ENCODE peak calls at places on chromosomes 16 and 17, in five cellular contexts. X is activated naive CD8-positive, alpha-beta T cell treated with anti-CD3 and anti-CD28 coated beads for 36 hours; Z is NCI-H2029; E is ELF-1; L is HS-27A. G is an unnamed sample.

GRCh38 chr16:3023415-3023668 is 400 bp downstream of the HCFC1R1 start:
- DNase-seq in L (peak; percentile 81), Z (no peak), E (no peak), X (no peak), G (no peak)

GRCh38 chr17:57906910-57907309 is 48.3 kb downstream of the CUEDC1 start:
- DNase-seq in X (no peak), Z (no peak), L (no peak), E (peak; percentile 64), G (no peak)

GRCh38 chr16:72812651-72813050 is 235.3 kb downstream of the ZFHX3 start:
- DNase-seq in E (no peak), X (no peak), Z (no peak), L (no peak), G (no peak)

GRCh38 chr17:21089145-21089544 is 37.6 kb upstream of the DHRS7B start:
- DNase-seq in Z (no peak), E (no peak), X (no peak), L (no peak), G (no peak)

GRCh38 chr16:85856054-85856453 is 42.9 kb upstream of the IRF8 start:
- DNase-seq in Z (no peak), L (no peak), E (no peak), X (no peak), G (peak; percentile 12)

GRCh38 chr17:80070375-80071115 is 30.8 kb upstream of the GAA start:
- DNase-seq in X (no peak), E (no peak), Z (no peak), L (no peak), G (no peak)

GRCh38 chr17:12388206-12388605 is 277.5 kb upstream of the MYOCD start:
- DNase-seq in Z (no peak), X (no peak), L (no peak), E (peak; percentile 46), G (no peak)

GRCh38 chr17:68035131-68035522 is 408 bp upstream of the KPNA2 start:
- DNase-seq in L (no peak), X (peak; percentile 93), Z (peak; percentile 97), E (no peak), G (no peak)

GRCh38 chr16:79366635-79367034 is 233.9 kb downstream of the MAF start:
- DNase-seq in Z (no peak), L (no peak), X (no peak), E (no peak), G (no peak)

GRCh38 chr17:64491034-64491860 is 5.6 kb downstream of the POLG2 start:
- DNase-seq in Z (no peak), X (peak; percentile 35), E (no peak), L (no peak), G (no peak)

GRCh38 chr17:7056386-7056785 is 12.5 kb upstream of the SLC16A11 start:
- DNase-seq in X (no peak), Z (no peak), E (no peak), L (no peak), G (no peak)

GRCh38 chr16:81357711-81358270 is 43.0 kb downstream of the GAN start:
- DNase-seq in L (no peak), X (no peak), E (no peak), Z (no peak), G (no peak)

GRCh38 chr16:67641779-67642708 is 2.9 kb upstream of the CARMIL2 start:
- DNase-seq in E (no peak), X (no peak), Z (peak; percentile 63), L (no peak), G (no peak)

GRCh38 chr16:69490707-69491324 is 66.4 kb downstream of the CYB5B start:
- DNase-seq in Z (no peak), X (no peak), E (no peak), L (no peak), G (no peak)

GRCh38 chr17:4558311-4558972 is 1.9 kb downstream of the GGT6 start:
- DNase-seq in X (no peak), E (no peak), Z (no peak), L (no peak), G (no peak)

GRCh38 chr17:9636501-9636900 is 8.8 kb upstream of the USP43 start:
- DNase-seq in E (no peak), L (no peak), Z (no peak), X (no peak), G (no peak)

GRCh38 chr16:29756654-29757053 is 10.9 kb upstream of the C16orf54 start:
- DNase-seq in E (no peak), Z (no peak), X (no peak), L (no peak), G (no peak)

GRCh38 chr16:72909196-72909595 is 138.7 kb downstream of the ZFHX3 start:
- DNase-seq in L (no peak), Z (no peak), E (no peak), X (no peak), G (no peak)

GRCh38 chr16:56311208-56312027 is 113.9 kb downstream of the AMFR start:
- DNase-seq in L (no peak), E (no peak), X (no peak), Z (peak; percentile 84), G (no peak)

GRCh38 chr16:29974291-29975133 is 844 bp downstream of the TAOK2 start:
- DNase-seq in Z (no peak), L (no peak), X (peak; percentile 25), E (peak; percentile 26), G (peak; percentile 54)

G was measured in GM20000.